ENCODE peak calls at places on chromosomes 1 and 21, in eight cellular contexts. One of them, this sample, is unnamed.

GRCh38 chr1:72745413-72745812 is 463.1 kb upstream of the NEGR1 start:
- DNase-seq in fibroblast of mammary gland: no peak
- DNase-seq in Panc1: no peak
- DNase-seq in A549: no peak
- DNase-seq in mammary epithelial cell: no peak
- DNase-seq in right lobe of liver: no peak
- DNase-seq in heart left ventricle: no peak
- DNase-seq in gastrocnemius medialis: no peak
- DNase-seq in this sample: no peak

GRCh38 chr1:6448749-6449631 is 17.0 kb downstream of the TNFRSF25 start:
- DNase-seq in fibroblast of mammary gland: no peak
- DNase-seq in Panc1: no peak
- DNase-seq in A549: no peak
- DNase-seq in mammary epithelial cell: no peak
- DNase-seq in right lobe of liver: peak; percentile 94
- DNase-seq in heart left ventricle: no peak
- DNase-seq in gastrocnemius medialis: no peak
- DNase-seq in this sample: no peak

GRCh38 chr1:221511797-221512196 is 230.1 kb downstream of the DUSP10 start:
- DNase-seq in fibroblast of mammary gland: no peak
- DNase-seq in Panc1: no peak
- DNase-seq in A549: no peak
- DNase-seq in mammary epithelial cell: no peak
- DNase-seq in right lobe of liver: no peak
- DNase-seq in heart left ventricle: no peak
- DNase-seq in gastrocnemius medialis: no peak
- DNase-seq in this sample: no peak

GRCh38 chr1:64923294-64923718 is 43.0 kb downstream of the JAK1 start:
- DNase-seq in fibroblast of mammary gland: peak; percentile 48
- DNase-seq in Panc1: no peak
- DNase-seq in A549: no peak
- DNase-seq in mammary epithelial cell: no peak
- DNase-seq in right lobe of liver: no peak
- DNase-seq in heart left ventricle: no peak
- DNase-seq in gastrocnemius medialis: no peak
- DNase-seq in this sample: no peak

GRCh38 chr1:212699839-212700596 is at the start of gene BATF3:
- DNase-seq in fibroblast of mammary gland: no peak
- DNase-seq in Panc1: no peak
- DNase-seq in A549: peak; percentile 53
- DNase-seq in mammary epithelial cell: no peak
- DNase-seq in right lobe of liver: peak; percentile 61
- DNase-seq in heart left ventricle: peak; percentile 79
- DNase-seq in gastrocnemius medialis: no peak
- DNase-seq in this sample: no peak

GRCh38 chr1:214326406-214326805 is 45.4 kb downstream of the SMYD2 start:
- DNase-seq in fibroblast of mammary gland: no peak
- DNase-seq in Panc1: no peak
- DNase-seq in A549: no peak
- DNase-seq in mammary epithelial cell: no peak
- DNase-seq in right lobe of liver: no peak
- DNase-seq in heart left ventricle: no peak
- DNase-seq in gastrocnemius medialis: no peak
- DNase-seq in this sample: no peak

GRCh38 chr1:76511226-76511625 is 356.1 kb upstream of the ST6GALNAC5 start:
- DNase-seq in fibroblast of mammary gland: no peak
- DNase-seq in Panc1: no peak
- DNase-seq in A549: no peak
- DNase-seq in mammary epithelial cell: no peak
- DNase-seq in right lobe of liver: no peak
- DNase-seq in heart left ventricle: no peak
- DNase-seq in gastrocnemius medialis: no peak
- DNase-seq in this sample: no peak

GRCh38 chr1:33370286-33370685 is 49.4 kb upstream of the A3GALT2 start:
- DNase-seq in fibroblast of mammary gland: peak; percentile 71
- DNase-seq in Panc1: no peak
- DNase-seq in A549: no peak
- DNase-seq in mammary epithelial cell: no peak
- DNase-seq in right lobe of liver: no peak
- DNase-seq in heart left ventricle: peak; percentile 69
- DNase-seq in gastrocnemius medialis: peak; percentile 53
- DNase-seq in this sample: no peak

GRCh38 chr1:15314328-15315281 is 67.6 kb downstream of the FHAD1 start:
- DNase-seq in fibroblast of mammary gland: no peak
- DNase-seq in Panc1: no peak
- DNase-seq in A549: no peak
- DNase-seq in mammary epithelial cell: no peak
- DNase-seq in right lobe of liver: no peak
- DNase-seq in heart left ventricle: no peak
- DNase-seq in gastrocnemius medialis: no peak
- DNase-seq in this sample: no peak

GRCh38 chr21:31282095-31282709 is 61.9 kb downstream of the TIAM1 start:
- DNase-seq in fibroblast of mammary gland: peak; percentile 98
- DNase-seq in Panc1: peak; percentile 18
- DNase-seq in A549: no peak
- DNase-seq in mammary epithelial cell: peak; percentile 34
- DNase-seq in right lobe of liver: no peak
- DNase-seq in heart left ventricle: no peak
- DNase-seq in gastrocnemius medialis: no peak
- DNase-seq in this sample: peak; percentile 61

GRCh38 chr1:205961970-205962820 is 18.9 kb upstream of the SLC26A9 start:
- DNase-seq in fibroblast of mammary gland: no peak
- DNase-seq in Panc1: no peak
- DNase-seq in A549: no peak
- DNase-seq in mammary epithelial cell: no peak
- DNase-seq in right lobe of liver: no peak
- DNase-seq in heart left ventricle: no peak
- DNase-seq in gastrocnemius medialis: peak; percentile 18
- DNase-seq in this sample: peak; percentile 50

GRCh38 chr1:62435231-62436038 is 1.4 kb upstream of the USP1 start:
- DNase-seq in fibroblast of mammary gland: no peak
- DNase-seq in Panc1: no peak
- DNase-seq in A549: no peak
- DNase-seq in mammary epithelial cell: no peak
- DNase-seq in right lobe of liver: no peak
- DNase-seq in heart left ventricle: no peak
- DNase-seq in gastrocnemius medialis: no peak
- DNase-seq in this sample: no peak

DNA sequence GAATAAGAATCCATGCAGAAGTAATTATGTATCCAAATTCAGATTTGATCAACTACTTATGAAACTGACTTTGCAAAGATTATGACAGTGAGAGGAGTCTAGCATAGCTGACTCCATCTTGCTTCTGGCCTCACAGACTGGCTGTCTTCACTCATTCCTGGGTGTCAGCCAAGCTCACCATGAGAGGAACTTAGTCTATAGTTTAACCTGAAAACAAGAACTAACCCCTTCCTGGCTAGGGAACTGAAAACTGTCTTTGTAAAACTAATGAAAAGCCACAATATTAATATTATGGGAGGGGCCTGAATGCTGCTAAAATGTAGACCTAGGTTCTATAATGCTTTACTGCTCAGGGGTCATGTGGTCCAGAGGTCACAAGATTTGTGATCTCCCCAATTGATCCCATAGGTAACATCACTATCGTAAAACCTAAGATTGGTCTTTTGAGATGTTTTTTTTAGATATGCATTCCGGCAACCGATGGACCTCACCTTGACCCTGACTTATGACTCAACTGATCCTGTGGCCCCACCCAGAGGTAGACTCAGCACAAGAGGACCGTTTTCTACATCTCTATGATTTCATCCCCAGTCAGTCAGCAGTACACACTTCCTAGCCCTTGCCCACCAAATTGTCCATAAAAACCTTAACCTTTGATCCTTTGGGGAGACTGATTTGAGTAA is 55.2 kb downstream of the ATP1B1 start:
- DNase-seq in fibroblast of mammary gland: peak; percentile 19
- DNase-seq in Panc1: no peak
- DNase-seq in A549: peak; percentile 18
- DNase-seq in mammary epithelial cell: no peak
- DNase-seq in right lobe of liver: no peak
- DNase-seq in heart left ventricle: no peak
- DNase-seq in gastrocnemius medialis: no peak
- DNase-seq in this sample: no peak
- TF ChIP-seq CTCF in fibroblast of mammary gland: no peak
- TF ChIP-seq CTCF in Panc1: no peak
- TF ChIP-seq CTCF in A549: no peak
- TF ChIP-seq CTCF in mammary epithelial cell: no peak
- TF ChIP-seq CTCF in right lobe of liver: no peak
- TF ChIP-seq CTCF in heart left ventricle: no peak
- TF ChIP-seq CTCF in gastrocnemius medialis: no peak
- TF ChIP-seq CTCF in this sample: no peak

DNA sequence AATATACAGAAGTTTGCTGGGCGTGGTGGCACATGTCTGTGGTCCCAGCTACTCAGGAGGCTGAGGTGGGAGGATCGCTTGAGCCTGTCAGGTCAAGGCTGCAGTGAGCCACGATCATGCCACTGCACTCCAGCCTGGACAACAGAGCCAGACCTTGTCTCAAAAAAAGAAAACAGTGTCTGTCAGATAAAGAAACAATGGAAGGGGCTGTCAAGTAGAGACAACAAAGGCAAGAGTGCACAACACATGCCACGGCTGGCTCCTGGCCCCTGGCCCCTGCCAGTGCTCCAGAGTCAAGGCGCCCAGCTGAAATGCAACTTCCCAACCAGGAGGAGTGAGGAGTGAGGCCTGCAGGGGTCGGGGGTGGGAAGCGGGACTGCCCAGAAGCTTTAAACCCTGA is 32.6 kb downstream of the PRDM15 start:
- DNase-seq in fibroblast of mammary gland: no peak
- DNase-seq in Panc1: no peak
- DNase-seq in A549: no peak
- DNase-seq in mammary epithelial cell: no peak
- DNase-seq in right lobe of liver: no peak
- DNase-seq in heart left ventricle: no peak
- DNase-seq in gastrocnemius medialis: no peak
- DNase-seq in this sample: no peak
- H3K4me3 ChIP-seq in fibroblast of mammary gland: no peak overlapping the region
- H3K4me3 ChIP-seq in Panc1: no peak overlapping the region
- H3K4me3 ChIP-seq in A549: no peak overlapping the region
- H3K4me3 ChIP-seq in mammary epithelial cell: no peak overlapping the region
- H3K4me3 ChIP-seq in right lobe of liver: no peak overlapping the region
- H3K4me3 ChIP-seq in heart left ventricle: no peak overlapping the region
- H3K4me3 ChIP-seq in gastrocnemius medialis: no peak overlapping the region
- H3K4me3 ChIP-seq in this sample: no peak overlapping the region

DNA sequence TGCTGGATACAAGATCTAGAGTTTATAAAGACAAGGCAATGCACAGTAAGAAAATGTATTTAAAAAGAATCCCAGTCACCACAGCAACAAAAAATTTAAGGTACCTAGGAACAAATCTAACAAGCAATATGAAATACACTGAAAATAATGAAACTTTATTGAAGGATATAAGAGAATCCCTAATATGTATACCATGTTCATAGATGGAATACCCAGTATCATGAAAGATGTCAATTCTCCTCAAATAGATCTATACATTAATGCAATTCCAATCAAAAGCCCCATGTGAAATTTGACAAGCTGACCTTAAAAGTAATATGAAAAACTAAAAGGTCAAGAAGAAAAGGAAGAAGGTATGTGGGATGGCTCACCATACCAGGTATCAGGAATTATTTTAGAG is 109.2 kb downstream of the COQ8A start:
- DNase-seq in fibroblast of mammary gland: no peak
- DNase-seq in Panc1: no peak
- DNase-seq in A549: no peak
- DNase-seq in mammary epithelial cell: no peak
- DNase-seq in right lobe of liver: no peak
- DNase-seq in heart left ventricle: no peak
- DNase-seq in gastrocnemius medialis: no peak
- DNase-seq in this sample: no peak
- TF ChIP-seq CTCF in fibroblast of mammary gland: no peak
- TF ChIP-seq CTCF in Panc1: no peak
- TF ChIP-seq CTCF in A549: no peak
- TF ChIP-seq CTCF in mammary epithelial cell: no peak
- TF ChIP-seq CTCF in right lobe of liver: no peak
- TF ChIP-seq CTCF in heart left ventricle: no peak
- TF ChIP-seq CTCF in gastrocnemius medialis: no peak
- TF ChIP-seq CTCF in this sample: no peak

DNA sequence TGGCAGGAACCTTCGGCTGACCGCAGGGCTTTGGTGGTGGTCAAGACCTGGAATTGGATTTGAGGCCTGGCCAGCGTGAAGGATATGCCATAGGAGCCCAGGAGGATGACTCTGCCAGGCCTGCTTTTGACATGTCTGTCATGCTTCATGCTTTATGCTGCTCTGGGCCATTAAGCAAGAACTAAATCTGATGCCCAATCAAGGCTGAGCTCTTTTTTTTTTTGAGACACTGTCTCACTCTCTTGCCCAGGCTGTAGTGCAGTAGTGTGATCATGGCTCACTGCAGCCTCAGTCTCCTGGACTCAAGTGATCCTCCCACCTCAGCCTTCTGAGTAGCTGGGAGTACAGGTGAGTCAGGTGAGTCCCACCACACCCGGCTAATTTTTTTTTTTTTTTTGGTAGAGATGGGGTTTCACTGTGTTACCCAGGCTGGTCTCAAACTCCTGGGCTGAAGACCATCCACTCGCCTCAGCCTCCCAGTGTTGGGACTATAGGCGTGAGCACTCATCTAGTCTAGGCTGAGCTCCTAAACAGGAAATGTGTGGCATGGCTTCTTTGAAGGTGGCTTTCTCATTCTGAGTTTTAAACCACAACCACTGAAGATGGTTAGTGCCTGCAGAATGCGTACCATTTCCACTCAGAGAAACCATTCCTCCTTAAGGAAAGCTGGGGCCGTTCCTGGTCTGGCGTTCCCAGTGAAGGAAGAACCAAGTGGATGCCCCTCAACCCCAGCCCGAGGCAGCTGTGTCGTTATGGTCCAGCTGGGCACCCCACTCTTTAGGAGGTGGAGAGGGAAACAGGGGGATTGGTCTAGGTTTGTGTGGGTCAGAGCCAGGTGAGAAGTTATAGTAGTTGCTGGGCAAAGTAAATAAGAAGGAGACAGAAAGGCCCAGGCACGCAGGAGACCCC is 34.2 kb upstream of the ATP5PO start:
- DNase-seq in fibroblast of mammary gland: no peak
- DNase-seq in Panc1: no peak
- DNase-seq in A549: no peak
- DNase-seq in mammary epithelial cell: no peak
- DNase-seq in right lobe of liver: no peak
- DNase-seq in heart left ventricle: no peak
- DNase-seq in gastrocnemius medialis: no peak
- DNase-seq in this sample: no peak
- H3K4me3 ChIP-seq in fibroblast of mammary gland: no peak overlapping the region
- H3K4me3 ChIP-seq in Panc1: no peak overlapping the region
- H3K4me3 ChIP-seq in A549: no peak overlapping the region
- H3K4me3 ChIP-seq in mammary epithelial cell: no peak overlapping the region
- H3K4me3 ChIP-seq in right lobe of liver: no peak overlapping the region
- H3K4me3 ChIP-seq in heart left ventricle: no peak overlapping the region
- H3K4me3 ChIP-seq in gastrocnemius medialis: no peak overlapping the region
- H3K4me3 ChIP-seq in this sample: no peak overlapping the region

This sample was measured in kidney epithelial cell.